ENCODE peak calls at places on chromosomes 1 and 21, in ten cellular contexts. E is BJ, Z is HFF-Myc, O is astrocyte of the spinal cord, C is keratinocyte, X is fibroblast of lung, K is heart right ventricle, I is uterus, T is AG09309, P is choroid plexus epithelial cell. J is an unnamed sample.

GRCh38 chr1:234699795-234700665 is 90.1 kb upstream of the IRF2BP2 start:
- DNase-seq in E (peak; percentile 23), Z (peak; percentile 38), O (peak; percentile 68), C (no peak), X (peak; percentile 60), K (peak; percentile 62), I (no peak), T (no peak), P (peak; percentile 61), J (no peak)

GRCh38 chr1:228007054-228007800 is 429 bp downstream of the WNT3A start:
- DNase-seq in E (no peak), Z (no peak), O (no peak), C (no peak), X (no peak), K (no peak), I (no peak), T (no peak), P (no peak), J (no peak)

GRCh38 chr21:42463861-42464515 is 32.0 kb downstream of the RSPH1 start:
- DNase-seq in E (no peak), Z (no peak), O (peak; percentile 42), C (no peak), X (peak; percentile 48), K (peak; percentile 34), I (no peak), T (no peak), P (peak; percentile 75), J (no peak)

GRCh38 chr1:39184354-39184818 is 20.1 kb upstream of the MACF1 start:
- DNase-seq in E (no peak), Z (no peak), O (no peak), C (no peak), X (no peak), K (no peak), I (no peak), T (no peak), P (no peak), J (no peak)

GRCh38 chr1:46411601-46412341 is 17.7 kb downstream of the FAAH start:
- DNase-seq in E (no peak), Z (no peak), O (no peak), C (no peak), X (no peak), K (no peak), I (no peak), T (no peak), P (no peak), J (no peak)

GRCh38 chr1:1616838-1617237 is 1.5 kb downstream of the MIB2 start:
- DNase-seq in E (no peak), Z (no peak), O (no peak), C (no peak), X (no peak), K (no peak), I (no peak), T (no peak), P (no peak), J (no peak)

GRCh38 chr1:31725777-31726535 is 22.1 kb upstream of the COL16A1 start:
- DNase-seq in E (no peak), Z (no peak), O (no peak), C (no peak), X (no peak), K (no peak), I (no peak), T (no peak), P (no peak), J (no peak)

GRCh38 chr1:81021134-81021533 is 779.6 kb upstream of the ADGRL2 start:
- DNase-seq in E (no peak), Z (no peak), O (no peak), C (no peak), X (peak; percentile 31), K (no peak), I (no peak), T (no peak), P (peak; percentile 38), J (no peak)

GRCh38 chr21:26005464-26005863 is 165.1 kb downstream of the APP start:
- DNase-seq in E (no peak), Z (no peak), O (no peak), C (no peak), X (no peak), K (no peak), I (no peak), T (no peak), P (no peak), J (no peak)

GRCh38 chr1:207362962-207363858 is 41.7 kb downstream of the CD55 start:
- DNase-seq in E (no peak), Z (no peak), O (peak; percentile 30), C (no peak), X (peak; percentile 51), K (no peak), I (no peak), T (no peak), P (peak; percentile 79), J (peak; percentile 6)

GRCh38 chr1:53754484-53755312 is 15.7 kb upstream of the GLIS1 start:
- DNase-seq in E (no peak), Z (no peak), O (peak; percentile 68), C (no peak), X (peak; percentile 82), K (peak; percentile 38), I (no peak), T (no peak), P (peak; percentile 85), J (no peak)

GRCh38 chr21:32994305-32994704 is 31.4 kb upstream of the OLIG2 start:
- DNase-seq in E (no peak), Z (no peak), O (peak; percentile 10), C (no peak), X (peak; percentile 39), K (no peak), I (no peak), T (no peak), P (peak; percentile 52), J (no peak)
- TF ChIP-seq CTCF in E (peak; percentile 56), Z (peak; percentile 32), O (peak; percentile 49), C (peak; percentile 7), X (peak; percentile 41), K (no peak), I (no peak), T (peak; percentile 57), P (peak; percentile 74), J (peak; percentile 57)

GRCh38 chr1:211638246-211638645 is 37.2 kb downstream of the NEK2 start:
- DNase-seq in E (no peak), Z (no peak), O (no peak), C (no peak), X (no peak), K (no peak), I (no peak), T (no peak), P (no peak), J (no peak)

GRCh38 chr1:211641942-211642341 is 33.5 kb downstream of the NEK2 start:
- DNase-seq in E (no peak), Z (no peak), O (no peak), C (no peak), X (no peak), K (no peak), I (no peak), T (no peak), P (no peak), J (no peak)

GRCh38 chr1:211637066-211637465 is 38.4 kb downstream of the NEK2 start:
- DNase-seq in E (no peak), Z (no peak), O (no peak), C (no peak), X (no peak), K (no peak), I (no peak), T (no peak), P (no peak), J (no peak)

GRCh38 chr1:211638723-211639122 is 36.7 kb downstream of the NEK2 start:
- DNase-seq in E (no peak), Z (no peak), O (no peak), C (no peak), X (peak; percentile 42), K (no peak), I (no peak), T (no peak), P (peak; percentile 48), J (no peak)

GRCh38 chr1:211639500-211640361 is 35.7 kb downstream of the NEK2 start:
- DNase-seq in E (peak; percentile 69), Z (peak; percentile 52), O (peak; percentile 92), C (no peak), X (peak; percentile 94), K (no peak), I (no peak), T (peak; percentile 78), P (peak; percentile 97), J (peak; percentile 79)
- H3K4me3 ChIP-seq in E (no peak overlapping the region), Z (no peak overlapping the region), O (peak overlapping the region; percentile 25), C (no peak overlapping the region), X (peak overlapping the region; percentile 29), K (no peak overlapping the region), I (no peak overlapping the region), T (peak overlapping the region; percentile 7), P (peak overlapping the region; percentile 33), J (peak overlapping the region; percentile 4)

GRCh38 chr1:116879478-116880133 is 30.1 kb upstream of the PTGFRN start:
- DNase-seq in E (no peak), Z (no peak), O (no peak), C (no peak), X (no peak), K (no peak), I (no peak), T (no peak), P (no peak), J (no peak)

GRCh38 chr1:116881879-116882520 is 27.7 kb upstream of the PTGFRN start:
- DNase-seq in E (peak; percentile 60), Z (no peak), O (peak; percentile 22), C (no peak), X (peak; percentile 83), K (peak; percentile 53), I (peak; percentile 83), T (peak; percentile 95), P (peak; percentile 88), J (no peak)

GRCh38 chr1:116880952-116881351 is 28.8 kb upstream of the PTGFRN start:
- DNase-seq in E (no peak), Z (no peak), O (no peak), C (no peak), X (no peak), K (no peak), I (peak; percentile 56), T (no peak), P (no peak), J (no peak)

GRCh38 chr1:116877369-116877768 is 32.3 kb upstream of the PTGFRN start:
- DNase-seq in E (no peak), Z (no peak), O (no peak), C (no peak), X (no peak), K (no peak), I (no peak), T (no peak), P (no peak), J (no peak)

GRCh38 chr1:116878804-116879477 is 30.8 kb upstream of the PTGFRN start:
- DNase-seq in E (no peak), Z (peak; percentile 92), O (peak; percentile 64), C (peak; percentile 96), X (peak; percentile 22), K (peak; percentile 41), I (peak; percentile 48), T (no peak), P (peak; percentile 53), J (no peak)
- TF ChIP-seq CTCF in E (no peak), Z (no peak), O (no peak), C (peak; percentile 61), X (no peak), K (no peak), I (no peak), T (no peak), P (no peak), J (no peak)

GRCh38 chr1:162560303-162561036 is 1.1 kb upstream of the UAP1 start:
- DNase-seq in E (no peak), Z (no peak), O (no peak), C (no peak), X (no peak), K (no peak), I (no peak), T (no peak), P (no peak), J (no peak)
- H3K4me3 ChIP-seq in E (peak overlapping the region; percentile 69), Z (peak overlapping the region; percentile 91), O (peak overlapping the region; percentile 57), C (peak overlapping the region; percentile 53), X (peak overlapping the region; percentile 52), K (peak overlapping the region; percentile 96), I (peak overlapping the region; percentile 62), T (peak overlapping the region; percentile 56), P (peak overlapping the region; percentile 88), J (peak overlapping the region; percentile 67)

GRCh38 chr1:40650075-40650474 is 15.4 kb downstream of the RIMS3 start:
- DNase-seq in E (no peak), Z (no peak), O (no peak), C (no peak), X (no peak), K (no peak), I (no peak), T (no peak), P (no peak), J (no peak)
- TF ChIP-seq CTCF in E (peak; percentile 25), Z (peak; percentile 48), O (peak; percentile 38), C (peak; percentile 19), X (no peak), K (no peak), I (no peak), T (peak; percentile 34), P (peak; percentile 45), J (peak; percentile 55)